ENCODE peak calls at places on chromosomes 6 and 20, in five cellular contexts. One of them, this sample, is unnamed.

GRCh38 chr20:37327748-37328147 is 18.2 kb upstream of the SRC start:
- DNase-seq in breast epithelium: no peak
- DNase-seq in epithelial cell of esophagus: no peak
- DNase-seq in HL-60: no peak
- DNase-seq in progenitor cell of endocrine pancreas: no peak
- DNase-seq in this sample: no peak

GRCh38 chr6:107653861-107654394 is 164.0 kb downstream of the SOBP start:
- DNase-seq in breast epithelium: no peak
- DNase-seq in epithelial cell of esophagus: no peak
- DNase-seq in progenitor cell of endocrine pancreas: no peak
- DNase-seq in HL-60: no peak
- DNase-seq in this sample: no peak

GRCh38 chr6:26086214-26086613 is 1.0 kb upstream of the HFE start:
- DNase-seq in progenitor cell of endocrine pancreas: no peak
- DNase-seq in HL-60: no peak
- DNase-seq in epithelial cell of esophagus: no peak
- DNase-seq in breast epithelium: no peak
- DNase-seq in this sample: no peak

GRCh38 chr6:82270791-82271392 is 23.3 kb upstream of the IBTK start:
- DNase-seq in epithelial cell of esophagus: peak; percentile 59
- DNase-seq in HL-60: no peak
- DNase-seq in breast epithelium: no peak
- DNase-seq in progenitor cell of endocrine pancreas: no peak
- DNase-seq in this sample: no peak

GRCh38 chr6:108921547-108922331 is 73.5 kb downstream of the ARMC2 start:
- DNase-seq in progenitor cell of endocrine pancreas: no peak
- DNase-seq in breast epithelium: peak; percentile 50
- DNase-seq in HL-60: no peak
- DNase-seq in epithelial cell of esophagus: peak; percentile 39
- DNase-seq in this sample: no peak

GRCh38 chr6:140623498-140623897 is 1249.0 kb upstream of the CITED2 start:
- DNase-seq in HL-60: no peak
- DNase-seq in epithelial cell of esophagus: peak; percentile 52
- DNase-seq in breast epithelium: no peak
- DNase-seq in progenitor cell of endocrine pancreas: no peak
- DNase-seq in this sample: no peak

GRCh38 chr20:43691928-43692524 is 25.1 kb downstream of the MYBL2 start:
- DNase-seq in HL-60: peak; percentile 68
- DNase-seq in breast epithelium: no peak
- DNase-seq in progenitor cell of endocrine pancreas: peak; percentile 33
- DNase-seq in epithelial cell of esophagus: peak; percentile 50
- DNase-seq in this sample: no peak

GRCh38 chr6:87757792-87758191 is 55.8 kb upstream of the AKIRIN2 start:
- DNase-seq in breast epithelium: no peak
- DNase-seq in progenitor cell of endocrine pancreas: no peak
- DNase-seq in epithelial cell of esophagus: no peak
- DNase-seq in HL-60: no peak
- DNase-seq in this sample: no peak

GRCh38 chr20:49938173-49939163 is 2.3 kb downstream of the RNF114 start:
- DNase-seq in breast epithelium: no peak
- DNase-seq in progenitor cell of endocrine pancreas: no peak
- DNase-seq in epithelial cell of esophagus: no peak
- DNase-seq in HL-60: no peak
- DNase-seq in this sample: no peak

GRCh38 chr6:5723905-5724691 is 282.6 kb downstream of the NRN1 start:
- DNase-seq in HL-60: peak; percentile 53
- DNase-seq in progenitor cell of endocrine pancreas: no peak
- DNase-seq in breast epithelium: no peak
- DNase-seq in epithelial cell of esophagus: no peak
- DNase-seq in this sample: no peak

GRCh38 chr20:54263266-54263665 is 55.4 kb downstream of the PFDN4 start:
- DNase-seq in HL-60: no peak
- DNase-seq in breast epithelium: no peak
- DNase-seq in epithelial cell of esophagus: no peak
- DNase-seq in progenitor cell of endocrine pancreas: no peak
- DNase-seq in this sample: no peak

GRCh38 chr6:119347466-119348307 is 1.9 kb downstream of the MAN1A1 start:
- DNase-seq in breast epithelium: no peak
- DNase-seq in epithelial cell of esophagus: no peak
- DNase-seq in progenitor cell of endocrine pancreas: no peak
- DNase-seq in HL-60: peak; percentile 12
- DNase-seq in this sample: no peak

GRCh38 chr6:128412680-128413079 is 107.7 kb downstream of the PTPRK start:
- DNase-seq in epithelial cell of esophagus: peak; percentile 35
- DNase-seq in breast epithelium: no peak
- DNase-seq in HL-60: no peak
- DNase-seq in progenitor cell of endocrine pancreas: no peak
- DNase-seq in this sample: no peak

GRCh38 chr6:137728386-137729349 is 138.4 kb upstream of the TNFAIP3 start:
- DNase-seq in progenitor cell of endocrine pancreas: no peak
- DNase-seq in epithelial cell of esophagus: peak; percentile 98
- DNase-seq in breast epithelium: peak; percentile 38
- DNase-seq in HL-60: peak; percentile 39
- DNase-seq in this sample: no peak

GRCh38 chr6:43687437-43688347 is at the start of gene MRPS18A:
- DNase-seq in progenitor cell of endocrine pancreas: peak; percentile 54
- DNase-seq in epithelial cell of esophagus: peak; percentile 86
- DNase-seq in breast epithelium: peak; percentile 73
- DNase-seq in HL-60: peak; percentile 81
- DNase-seq in this sample: peak; percentile 71

GRCh38 chr20:51616060-51616459 is 73.5 kb upstream of the NFATC2 start:
- DNase-seq in HL-60: no peak
- DNase-seq in breast epithelium: no peak
- DNase-seq in progenitor cell of endocrine pancreas: no peak
- DNase-seq in epithelial cell of esophagus: no peak
- DNase-seq in this sample: no peak

GRCh38 chr6:126033696-126034095 is 47.4 kb downstream of the TRMT11 start:
- DNase-seq in epithelial cell of esophagus: peak; percentile 68
- DNase-seq in HL-60: peak; percentile 50
- DNase-seq in progenitor cell of endocrine pancreas: no peak
- DNase-seq in breast epithelium: peak; percentile 19
- DNase-seq in this sample: no peak

GRCh38 chr6:84456803-84457202 is 229.4 kb upstream of the CEP162 start:
- DNase-seq in breast epithelium: no peak
- DNase-seq in HL-60: no peak
- DNase-seq in epithelial cell of esophagus: no peak
- DNase-seq in progenitor cell of endocrine pancreas: no peak
- DNase-seq in this sample: no peak

GRCh38 chr20:19783966-19784401 is 25.9 kb downstream of the RIN2 start:
- DNase-seq in epithelial cell of esophagus: peak; percentile 65
- DNase-seq in breast epithelium: peak; percentile 63
- DNase-seq in HL-60: no peak
- DNase-seq in progenitor cell of endocrine pancreas: no peak
- DNase-seq in this sample: no peak

DNA sequence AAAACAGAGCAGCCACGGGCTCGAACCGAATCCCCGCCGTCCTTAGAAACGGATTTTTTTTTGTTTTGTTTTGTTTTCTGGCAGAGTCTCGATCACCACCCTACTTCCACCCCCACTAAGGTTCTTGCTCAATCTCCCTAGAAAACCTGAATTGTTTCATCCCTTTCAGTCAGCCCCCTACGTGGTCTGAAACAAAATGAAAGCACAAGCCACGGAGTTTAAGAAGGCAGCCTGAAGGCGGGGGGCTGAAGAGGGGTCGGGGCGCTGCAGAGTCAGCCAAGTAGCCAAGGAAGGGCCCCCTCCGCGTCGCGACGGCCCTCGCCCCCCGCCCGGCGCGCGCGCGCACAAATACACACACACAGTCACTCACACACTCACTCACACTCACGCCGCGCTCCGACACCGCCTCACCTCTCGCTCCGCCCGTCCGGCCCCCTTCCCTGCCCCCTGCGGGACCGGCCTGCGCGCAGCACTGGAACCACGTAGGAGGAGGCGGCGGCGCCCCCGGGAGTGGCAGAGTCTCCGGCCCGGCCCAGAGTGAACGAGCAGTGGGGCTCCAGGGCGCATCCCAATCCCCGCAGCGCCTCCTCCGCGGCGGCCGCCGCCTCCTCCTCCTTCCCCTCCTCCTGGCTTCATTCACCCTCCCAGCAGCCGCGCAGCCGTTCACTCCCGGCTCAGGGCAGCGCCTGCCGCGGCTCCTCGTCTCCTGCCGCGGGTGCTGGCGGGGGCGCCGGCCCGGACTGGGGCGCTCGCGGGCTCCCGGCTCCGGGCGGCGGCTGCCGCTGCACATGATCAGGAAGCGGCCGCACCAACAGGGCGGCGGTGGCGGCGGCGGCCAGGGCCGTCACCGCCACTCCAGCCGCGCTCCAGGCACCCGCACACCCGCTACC is 1.4 kb downstream of the ATXN1 start:
- DNase-seq in progenitor cell of endocrine pancreas: peak; percentile 75
- DNase-seq in breast epithelium: peak; percentile 89
- DNase-seq in epithelial cell of esophagus: peak; percentile 87
- DNase-seq in HL-60: peak; percentile 78
- DNase-seq in this sample: peak; percentile 83
- TF ChIP-seq CTCF in progenitor cell of endocrine pancreas: peak; percentile 19
- TF ChIP-seq CTCF in breast epithelium: peak; percentile 13
- TF ChIP-seq CTCF in epithelial cell of esophagus: peak; percentile 4
- TF ChIP-seq CTCF in HL-60: no peak
- TF ChIP-seq CTCF in this sample: peak; percentile 18

GRCh38 chr20:63439866-63440265 is 32.6 kb downstream of the KCNQ2 start:
- DNase-seq in progenitor cell of endocrine pancreas: no peak
- DNase-seq in HL-60: no peak
- DNase-seq in breast epithelium: no peak
- DNase-seq in epithelial cell of esophagus: no peak
- DNase-seq in this sample: no peak

GRCh38 chr20:63440366-63440955 is 32.0 kb downstream of the KCNQ2 start:
- DNase-seq in breast epithelium: no peak
- DNase-seq in progenitor cell of endocrine pancreas: no peak
- DNase-seq in HL-60: no peak
- DNase-seq in epithelial cell of esophagus: no peak
- DNase-seq in this sample: no peak

GRCh38 chr20:63441136-63441776 is 31.2 kb downstream of the KCNQ2 start:
- DNase-seq in HL-60: no peak
- DNase-seq in breast epithelium: no peak
- DNase-seq in progenitor cell of endocrine pancreas: no peak
- DNase-seq in epithelial cell of esophagus: no peak
- DNase-seq in this sample: no peak

GRCh38 chr20:63443606-63444395 is 28.7 kb downstream of the KCNQ2 start:
- DNase-seq in progenitor cell of endocrine pancreas: no peak
- DNase-seq in epithelial cell of esophagus: no peak
- DNase-seq in breast epithelium: no peak
- DNase-seq in HL-60: no peak
- DNase-seq in this sample: no peak

DNA sequence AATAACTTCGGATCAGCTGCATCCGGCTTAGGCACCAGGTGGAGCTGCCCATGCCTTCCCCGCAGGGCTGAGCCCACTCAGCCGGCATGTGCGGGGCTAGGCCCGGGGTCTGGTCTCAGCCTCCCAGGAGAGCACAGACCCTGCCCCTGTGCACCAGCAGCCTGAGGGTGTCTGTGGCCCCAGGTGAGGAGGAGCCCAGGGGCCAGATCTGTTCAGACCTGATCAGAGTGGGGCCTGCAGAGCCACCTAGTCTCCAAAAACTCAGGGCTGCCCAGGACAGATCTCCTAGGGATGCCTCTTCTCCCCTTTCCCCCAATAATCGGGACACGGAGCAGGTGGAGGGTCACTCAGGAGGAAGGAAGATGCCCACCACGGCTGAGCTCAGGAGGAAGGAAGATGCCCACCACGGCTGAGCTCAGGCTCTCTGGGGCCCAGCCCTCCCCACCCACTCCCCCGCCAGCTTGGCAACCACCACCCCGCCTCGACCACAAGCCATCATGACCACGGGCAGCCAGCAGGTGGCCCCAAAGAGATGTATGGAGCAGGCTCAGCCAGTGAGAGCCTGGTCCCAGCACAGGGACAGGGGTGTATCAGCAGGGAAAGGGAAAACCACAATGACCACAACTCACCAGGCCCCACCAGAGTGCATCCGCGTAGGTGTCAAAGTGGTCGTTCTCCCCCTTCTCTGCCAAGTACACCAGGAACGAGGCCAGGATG is 30.5 kb downstream of the KCNQ2 start:
- DNase-seq in breast epithelium: no peak
- DNase-seq in HL-60: peak; percentile 42
- DNase-seq in epithelial cell of esophagus: peak; percentile 7
- DNase-seq in progenitor cell of endocrine pancreas: peak; percentile 44
- DNase-seq in this sample: no peak
- TF ChIP-seq CTCF in breast epithelium: no peak
- TF ChIP-seq CTCF in HL-60: peak; percentile 8
- TF ChIP-seq CTCF in epithelial cell of esophagus: peak; percentile 17
- TF ChIP-seq CTCF in progenitor cell of endocrine pancreas: peak; percentile 37
- TF ChIP-seq CTCF in this sample: peak; percentile 18

GRCh38 chr6:41073203-41073967 is 611 bp downstream of the NFYA start:
- DNase-seq in progenitor cell of endocrine pancreas: peak; percentile 77
- DNase-seq in HL-60: peak; percentile 86
- DNase-seq in breast epithelium: peak; percentile 87
- DNase-seq in epithelial cell of esophagus: peak; percentile 84
- DNase-seq in this sample: peak; percentile 90
- TF ChIP-seq CTCF in progenitor cell of endocrine pancreas: peak; percentile 70
- TF ChIP-seq CTCF in HL-60: peak; percentile 2
- TF ChIP-seq CTCF in breast epithelium: no peak
- TF ChIP-seq CTCF in epithelial cell of esophagus: no peak
- TF ChIP-seq CTCF in this sample: peak; percentile 51

GRCh38 chr6:157013649-157014365 is 236.6 kb downstream of the ARID1B start:
- DNase-seq in breast epithelium: no peak
- DNase-seq in HL-60: no peak
- DNase-seq in epithelial cell of esophagus: no peak
- DNase-seq in progenitor cell of endocrine pancreas: no peak
- DNase-seq in this sample: no peak

GRCh38 chr6:157014871-157015270 is 237.7 kb downstream of the ARID1B start:
- DNase-seq in epithelial cell of esophagus: no peak
- DNase-seq in breast epithelium: no peak
- DNase-seq in HL-60: no peak
- DNase-seq in progenitor cell of endocrine pancreas: no peak
- DNase-seq in this sample: no peak

GRCh38 chr6:157008568-157008967 is 231.4 kb downstream of the ARID1B start:
- DNase-seq in HL-60: no peak
- DNase-seq in progenitor cell of endocrine pancreas: no peak
- DNase-seq in breast epithelium: no peak
- DNase-seq in epithelial cell of esophagus: no peak
- DNase-seq in this sample: no peak

GRCh38 chr6:157017022-157017421 is 239.8 kb downstream of the ARID1B start:
- DNase-seq in breast epithelium: no peak
- DNase-seq in progenitor cell of endocrine pancreas: no peak
- DNase-seq in epithelial cell of esophagus: no peak
- DNase-seq in HL-60: no peak
- DNase-seq in this sample: no peak

DNA sequence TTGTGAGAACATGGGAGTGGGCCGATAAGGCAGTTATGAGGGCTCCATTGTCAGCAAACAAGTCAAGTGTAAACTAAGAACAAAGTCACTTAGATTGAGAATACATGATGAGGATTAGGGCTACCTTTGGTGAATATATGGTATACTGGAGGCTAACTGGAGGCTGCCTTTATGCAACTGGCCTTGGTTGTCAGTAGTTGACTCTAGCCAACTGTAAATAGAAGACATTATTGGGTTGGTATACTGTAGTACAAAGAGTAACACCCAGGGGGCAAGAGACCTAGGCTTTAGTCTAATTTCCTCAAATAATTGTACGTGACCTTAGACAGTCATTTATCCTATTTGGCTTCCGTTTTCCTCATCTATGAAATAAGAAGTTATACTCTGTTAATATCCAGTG is 235.2 kb downstream of the ARID1B start:
- DNase-seq in breast epithelium: no peak
- DNase-seq in progenitor cell of endocrine pancreas: no peak
- DNase-seq in HL-60: no peak
- DNase-seq in epithelial cell of esophagus: no peak
- DNase-seq in this sample: no peak
- TF ChIP-seq CTCF in breast epithelium: no peak
- TF ChIP-seq CTCF in progenitor cell of endocrine pancreas: no peak
- TF ChIP-seq CTCF in HL-60: no peak
- TF ChIP-seq CTCF in epithelial cell of esophagus: no peak
- TF ChIP-seq CTCF in this sample: no peak

This sample was measured in mesothelial cell of epicardium.